ENCODE peak calls at places on chromosomes 13 and 19, in six cellular contexts. P is NCI-H1417 treated with DMSO at 0.1 percent for 48 hours, L is posterior vena cava, O is AG08395, Y is G401, F is fibroblast of pulmonary artery. S is an unnamed sample.

GRCh38 chr13:111367340-111367739 is 46.9 kb downstream of the TEX29 start:
- DNase-seq in P (no peak), F (no peak), O (no peak), Y (no peak), L (no peak), S (no peak)

GRCh38 chr19:55304279-55304978 is 20.6 kb downstream of the BRSK1 start:
- DNase-seq in Y (peak; percentile 70), O (peak; percentile 27), L (no peak), P (no peak), F (no peak), S (peak; percentile 68)

GRCh38 chr13:97386832-97387486 is 47.0 kb upstream of the RAP2A start:
- DNase-seq in F (no peak), L (no peak), Y (no peak), P (no peak), O (no peak), S (no peak)

GRCh38 chr13:61255035-61255796 is 160.4 kb downstream of the PCDH20 start:
- DNase-seq in P (no peak), L (no peak), O (no peak), F (peak; percentile 26), Y (no peak), S (peak; percentile 37)

GRCh38 chr19:15297416-15298224 is 34.7 kb downstream of the BRD4 start:
- DNase-seq in P (no peak), Y (no peak), L (peak; percentile 48), O (no peak), F (peak; percentile 63), S (peak; percentile 31)

GRCh38 chr13:76512676-76513277 is 373.4 kb downstream of the KCTD12 start:
- DNase-seq in P (no peak), F (peak; percentile 86), L (no peak), O (peak; percentile 50), Y (no peak), S (no peak)

GRCh38 chr13:93180376-93180966 is 46.1 kb upstream of the GPC6 start:
- DNase-seq in F (peak; percentile 64), P (no peak), Y (no peak), O (no peak), L (no peak), S (no peak)

GRCh38 chr19:45442927-45443461 is 19.3 kb upstream of the ERCC1 start:
- DNase-seq in F (peak; percentile 56), Y (no peak), O (no peak), L (peak; percentile 88), P (no peak), S (peak; percentile 87)

GRCh38 chr19:41935781-41936415 is 7.6 kb upstream of the ERFL start:
- DNase-seq in O (no peak), L (no peak), Y (no peak), F (no peak), P (no peak), S (no peak)

GRCh38 chr19:40594657-40595077 is 6.5 kb upstream of the LTBP4 start:
- DNase-seq in F (no peak), O (peak; percentile 61), Y (no peak), P (no peak), L (no peak), S (peak; percentile 88)

GRCh38 chr13:25037057-25037813 is 58.7 kb upstream of the PABPC3 start:
- DNase-seq in L (no peak), Y (peak; percentile 81), O (peak; percentile 61), P (no peak), F (peak; percentile 76), S (peak; percentile 76)

GRCh38 chr19:16645140-16645539 is 14.8 kb downstream of the SMIM7 start:
- DNase-seq in O (no peak), F (no peak), L (no peak), P (no peak), Y (no peak), S (no peak)

GRCh38 chr13:30569901-30570576 is 47.7 kb upstream of the USPL1 start:
- DNase-seq in P (no peak), O (peak; percentile 86), Y (no peak), L (no peak), F (peak; percentile 92), S (peak; percentile 96)

GRCh38 chr19:55605207-55605636 is 225 bp upstream of the ZNF865 start:
- DNase-seq in P (peak; percentile 90), F (peak; percentile 98), L (peak; percentile 99), O (peak; percentile 99), Y (peak; percentile 94), S (peak; percentile 98)

GRCh38 chr19:42191855-42192254 is 25.6 kb downstream of the DEDD2 start:
- DNase-seq in Y (no peak), L (no peak), P (no peak), O (peak; percentile 64), F (peak; percentile 31), S (peak; percentile 73)

GRCh38 chr13:40352385-40352778 is 314.1 kb downstream of the FOXO1 start:
- DNase-seq in F (peak; percentile 53), Y (no peak), P (no peak), L (no peak), O (peak; percentile 12), S (no peak)

S was measured in RKO.